ENCODE peak calls at places on chromosomes 1 and 21, in six cellular contexts. H is activated CD4-positive, alpha-beta T cell treated with anti-CD3 and anti-CD28 coated beads for 24 hours; E is C1 segment of cervical spinal cord; V is fibroblast of lung; S is MCF 10A; U is HEK293T. T is an unnamed sample.

GRCh38 chr21:15604424-15604823 is 125.4 kb upstream of the USP25 start:
- DNase-seq in H (no peak), E (no peak), V (peak), S (peak), U (no peak), T (peak)

GRCh38 chr21:27818847-27819246 is 852.0 kb upstream of the ADAMTS5 start:
- DNase-seq in H (no peak), E (no peak), V (peak), S (peak), U (no peak), T (no peak)

GRCh38 chr1:115289940-115290339 is 48.1 kb downstream of the NGF start:
- DNase-seq in H (no peak), E (no peak), V (no peak), S (no peak), U (no peak), T (no peak)

GRCh38 chr1:23422955-23423354 is 1.6 kb downstream of the TCEA3 start:
- DNase-seq in H (no peak), E (no peak), V (no peak), S (no peak), U (no peak), T (no peak)

GRCh38 chr1:111955755-111956154 is 33.7 kb downstream of the KCND3 start:
- DNase-seq in H (no peak), E (no peak), V (no peak), S (peak), U (no peak), T (no peak)

GRCh38 chr1:145960468-145961108 is 2.8 kb upstream of the LIX1L start:
- DNase-seq in H (no peak), E (no peak), V (peak), S (no peak), U (peak), T (no peak)

GRCh38 chr1:247156787-247157232 is 15.0 kb downstream of the ZNF124 start:
- DNase-seq in H (no peak), E (no peak), V (peak), S (peak), U (no peak), T (no peak)

GRCh38 chr1:177969825-177970371 is at the start of gene SEC16B:
- DNase-seq in H (no peak), E (no peak), V (no peak), S (no peak), U (no peak), T (no peak)

GRCh38 chr1:92544756-92545165 is 58.0 kb upstream of the GFI1 start:
- DNase-seq in H (no peak), E (no peak), V (no peak), S (no peak), U (no peak), T (no peak)

GRCh38 chr1:201591348-201591747 is 52.4 kb downstream of the NAV1 start:
- DNase-seq in H (no peak), E (no peak), V (no peak), S (no peak), U (no peak), T (no peak)

GRCh38 chr1:65075123-65075976 is 72.7 kb upstream of the AK4 start:
- DNase-seq in H (peak), E (no peak), V (peak), S (peak), U (peak), T (peak)

GRCh38 chr1:96927125-96927524 is 205.5 kb downstream of the PTBP2 start:
- DNase-seq in H (no peak), E (no peak), V (peak), S (peak), U (no peak), T (no peak)

GRCh38 chr1:206538086-206538781 is 30.9 kb downstream of the RASSF5 start:
- DNase-seq in H (no peak), E (no peak), V (no peak), S (no peak), U (no peak), T (no peak)

GRCh38 chr1:101520302-101520701 is 283.5 kb downstream of the S1PR1 start:
- DNase-seq in H (peak), E (no peak), V (peak), S (peak), U (peak), T (peak)

GRCh38 chr1:67892451-67893125 is 59.3 kb upstream of the GNG12 start:
- DNase-seq in H (no peak), E (no peak), V (no peak), S (no peak), U (no peak), T (no peak)

GRCh38 chr21:16353764-16354163 is 624.0 kb downstream of the USP25 start:
- DNase-seq in H (no peak), E (no peak), V (no peak), S (no peak), U (no peak), T (no peak)

GRCh38 chr1:245856944-245857531 is 650.0 kb downstream of the SMYD3 start:
- DNase-seq in H (no peak), E (no peak), V (peak), S (peak), U (no peak), T (no peak)

GRCh38 chr1:152067150-152067549 is 21.7 kb downstream of the TCHHL1 start:
- DNase-seq in H (no peak), E (no peak), V (no peak), S (no peak), U (no peak), T (no peak)

GRCh38 chr1:225849905-225850304 is 32.3 kb downstream of the TMEM63A start:
- DNase-seq in H (no peak), E (no peak), V (no peak), S (no peak), U (no peak), T (no peak)

GRCh38 chr1:223710179-223711133 is 1.9 kb upstream of the CAPN2 start:
- DNase-seq in H (no peak), E (no peak), V (no peak), S (no peak), U (no peak), T (no peak)

T was measured in fibroblast of the conjunctiva.